ENCODE peak calls at places on chromosomes 3 and 15, in four cellular contexts. D is ELR, V is mucosa of descending colon, Q is IMR-90. C is an unnamed sample.

GRCh38 chr15:93102211-93102610 is 13.2 kb upstream of the RGMA start:
- DNase-seq in Q (no peak), D (no peak), V (no peak), C (peak; percentile 41)

GRCh38 chr3:59367150-59367549 is 317.3 kb upstream of the CFAP20DC start:
- DNase-seq in D (no peak), Q (peak; percentile 17), V (no peak), C (peak; percentile 36)

GRCh38 chr15:88695046-88695445 is 56.2 kb downstream of the ISG20 start:
- DNase-seq in V (no peak), Q (no peak), D (peak; percentile 16), C (no peak)

GRCh38 chr3:131535131-131535530 is 32.4 kb upstream of the MRPL3 start:
- DNase-seq in Q (peak; percentile 16), V (no peak), D (peak; percentile 39), C (peak; percentile 69)

GRCh38 chr3:94011208-94011842 is 17.1 kb downstream of the STX19 start:
- DNase-seq in V (no peak), D (no peak), Q (no peak), C (no peak)

GRCh38 chr3:173065543-173065970 is 75.5 kb downstream of the SPATA16 start:
- DNase-seq in D (peak; percentile 28), Q (peak; percentile 6), V (peak; percentile 26), C (peak; percentile 9)

GRCh38 chr15:101207867-101208288 is 44.0 kb downstream of the CHSY1 start:
- DNase-seq in V (no peak), Q (peak; percentile 86), D (peak; percentile 77), C (no peak)

GRCh38 chr3:15305366-15305844 is 27.0 kb downstream of the SH3BP5 start:
- DNase-seq in D (peak; percentile 30), V (no peak), Q (peak; percentile 49), C (no peak)

GRCh38 chr3:153372326-153372725 is 210.3 kb downstream of the RAP2B start:
- DNase-seq in V (no peak), D (peak; percentile 40), Q (peak; percentile 53), C (peak; percentile 52)

GRCh38 chr3:13081603-13082360 is 8.6 kb upstream of the IQSEC1 start:
- DNase-seq in D (no peak), V (no peak), Q (no peak), C (no peak)

GRCh38 chr15:101296418-101297405 is 1.7 kb upstream of the SNRPA1 start:
- DNase-seq in D (peak; percentile 66), Q (peak; percentile 29), V (no peak), C (peak; percentile 8)

GRCh38 chr15:41169784-41170183 is 53.7 kb upstream of the INO80 start:
- DNase-seq in Q (no peak), D (no peak), V (peak; percentile 12), C (no peak)

GRCh38 chr3:15428539-15428938 is 1.1 kb downstream of the EAF1 start:
- DNase-seq in V (no peak), D (peak; percentile 82), Q (peak; percentile 67), C (peak; percentile 67)

GRCh38 chr15:46900992-46901391 is 816.3 kb upstream of the SEMA6D start:
- DNase-seq in D (no peak), Q (no peak), V (no peak), C (no peak)

C was measured in LHCN-M2.